ENCODE peak calls at places on chromosome 7, in seven cellular contexts. Z is mesendoderm, G is IMR-90, V is mesenchymal stem cell, H is H9, B is H1, P is trophoblast cell. A is an unnamed sample.

GRCh38 chr7:95511716-95512260 is 26.0 kb downstream of the ASB4 start:
- DNase-seq in P (peak; percentile 63), H (peak; percentile 75), Z (peak; percentile 90), B (no peak), V (peak; percentile 77), G (peak; percentile 63), A (peak; percentile 61)

GRCh38 chr7:132836746-132837145 is 245.1 kb downstream of the CHCHD3 start:
- DNase-seq in B (no peak), V (peak; percentile 70), P (peak; percentile 7), H (no peak), G (peak; percentile 67), Z (no peak), A (no peak)

GRCh38 chr7:111424768-111425167 is 137.5 kb downstream of the IMMP2L start:
- DNase-seq in V (peak; percentile 40), B (no peak), G (peak; percentile 23), P (peak; percentile 38), Z (peak; percentile 39), H (no peak), A (no peak)

GRCh38 chr7:2309889-2310331 is 4.3 kb downstream of the SNX8 start:
- DNase-seq in P (peak; percentile 91), G (peak; percentile 89), H (peak; percentile 86), V (peak; percentile 93), Z (peak; percentile 96), B (peak; percentile 57), A (peak; percentile 73)

GRCh38 chr7:70764701-70765208 is 367.2 kb upstream of the GALNT17 start:
- DNase-seq in P (no peak), Z (no peak), H (no peak), V (no peak), G (no peak), B (no peak), A (no peak)

GRCh38 chr7:35537067-35538023 is 157.6 kb downstream of the HERPUD2 start:
- DNase-seq in B (peak; percentile 54), H (peak; percentile 84), G (peak; percentile 47), V (peak; percentile 75), Z (peak; percentile 85), P (peak; percentile 72), A (peak; percentile 71)

GRCh38 chr7:7201583-7202374 is 19.4 kb downstream of the C1GALT1 start:
- DNase-seq in P (peak; percentile 25), V (no peak), H (peak; percentile 77), B (no peak), G (no peak), Z (peak; percentile 93), A (no peak)

GRCh38 chr7:1585142-1585981 is 15.5 kb upstream of the PSMG3 start:
- DNase-seq in G (no peak), P (no peak), Z (no peak), V (no peak), H (no peak), B (no peak), A (no peak)

GRCh38 chr7:20235303-20235702 is 18.1 kb upstream of the MACC1 start:
- DNase-seq in P (no peak), V (peak; percentile 33), H (no peak), B (no peak), Z (no peak), G (no peak), A (no peak)

GRCh38 chr7:107972075-107972482 is 30.9 kb downstream of the LAMB1 start:
- DNase-seq in P (no peak), H (no peak), B (no peak), V (peak; percentile 92), G (peak; percentile 76), Z (no peak), A (no peak)

GRCh38 chr7:132705146-132705545 is 128.9 kb upstream of the PLXNA4 start:
- DNase-seq in P (no peak), G (no peak), B (no peak), Z (no peak), V (no peak), H (no peak), A (no peak)

GRCh38 chr7:6395898-6396582 is 51.7 kb downstream of the DAGLB start:
- DNase-seq in V (no peak), Z (no peak), B (no peak), H (no peak), G (no peak), P (peak; percentile 36), A (no peak)

GRCh38 chr7:48154792-48155413 is 16.4 kb upstream of the ABCA13 start:
- DNase-seq in H (no peak), P (peak; percentile 33), V (peak; percentile 61), B (no peak), Z (peak; percentile 58), G (peak; percentile 57), A (no peak)

GRCh38 chr7:114944742-114945625 is 23.1 kb downstream of the MDFIC start:
- DNase-seq in B (no peak), G (peak; percentile 94), H (peak; percentile 34), P (no peak), Z (peak; percentile 30), V (peak; percentile 90), A (peak; percentile 3)

GRCh38 chr7:2354173-2355078 is at the start of gene EIF3B:
- DNase-seq in V (peak; percentile 97), B (peak; percentile 54), P (peak; percentile 76), H (peak; percentile 87), Z (peak; percentile 95), G (peak; percentile 94), A (peak; percentile 98)

GRCh38 chr7:7967909-7968543 is 570 bp upstream of the GLCCI1 start:
- DNase-seq in P (no peak), Z (no peak), V (no peak), G (no peak), B (no peak), H (no peak), A (no peak)

GRCh38 chr7:5690931-5691461 is 90.5 kb downstream of the RNF216 start:
- DNase-seq in Z (no peak), P (no peak), G (no peak), H (no peak), B (no peak), V (peak; percentile 76), A (no peak)

GRCh38 chr7:13742719-13743640 is 246.5 kb downstream of the ETV1 start:
- DNase-seq in H (peak; percentile 27), Z (peak; percentile 42), B (no peak), G (peak; percentile 56), V (peak; percentile 65), P (peak; percentile 19), A (no peak)

GRCh38 chr7:24778543-24779282 is 21.4 kb upstream of the GSDME start:
- DNase-seq in Z (no peak), P (no peak), V (peak; percentile 67), H (no peak), B (no peak), G (peak; percentile 95), A (no peak)

GRCh38 chr7:1062296-1063294 is 18.2 kb downstream of the GPR146 start:
- DNase-seq in B (no peak), Z (no peak), V (no peak), H (no peak), G (no peak), P (no peak), A (no peak)

GRCh38 chr7:44278451-44279161 is 46.8 kb downstream of the CAMK2B start:
- DNase-seq in B (no peak), H (peak; percentile 18), Z (no peak), V (no peak), G (peak; percentile 75), P (no peak), A (no peak)

GRCh38 chr7:134685250-134685649 is 38.6 kb downstream of the BPGM start:
- DNase-seq in P (peak; percentile 43), B (no peak), G (peak; percentile 44), Z (no peak), H (no peak), V (peak; percentile 69), A (no peak)

GRCh38 chr7:41136551-41136950 is 566.3 kb downstream of the INHBA start:
- DNase-seq in G (no peak), P (no peak), H (no peak), Z (no peak), B (no peak), V (no peak), A (no peak)

GRCh38 chr7:96727534-96728088 is 18.0 kb upstream of the SEM1 start:
- DNase-seq in B (no peak), V (no peak), H (no peak), P (no peak), Z (no peak), G (no peak), A (no peak)

GRCh38 chr7:151684408-151685175 is 164.9 kb upstream of the RHEB start:
- DNase-seq in Z (no peak), B (no peak), G (peak; percentile 60), P (peak; percentile 98), V (peak; percentile 50), H (no peak), A (no peak)

GRCh38 chr7:74217455-74218342 is 7.9 kb downstream of the LAT2 start:
- DNase-seq in G (peak; percentile 28), V (no peak), B (no peak), Z (no peak), H (no peak), P (no peak), A (no peak)

GRCh38 chr7:80411621-80412020 is 100.2 kb downstream of the GNAT3 start:
- DNase-seq in V (peak; percentile 17), Z (no peak), B (no peak), P (no peak), H (no peak), G (peak; percentile 23), A (no peak)

GRCh38 chr7:28018446-28018845 is 162.1 kb downstream of the JAZF1 start:
- DNase-seq in B (no peak), P (no peak), H (no peak), G (peak; percentile 70), V (no peak), Z (no peak), A (no peak)

GRCh38 chr7:95642173-95642572 is 45.9 kb upstream of the PDK4 start:
- DNase-seq in H (no peak), G (no peak), P (no peak), V (no peak), Z (no peak), B (no peak), A (no peak)

GRCh38 chr7:98418271-98418635 is 17.4 kb upstream of the BAIAP2L1 start:
- DNase-seq in H (no peak), V (peak; percentile 33), G (peak; percentile 33), P (no peak), B (no peak), Z (no peak), A (no peak)

GRCh38 chr7:137947031-137947430 is 54.9 kb downstream of the CREB3L2 start:
- DNase-seq in G (no peak), H (no peak), B (no peak), V (no peak), Z (no peak), P (peak; percentile 96), A (no peak)
- H3K27ac ChIP-seq in G (no peak overlapping the region), H (no peak overlapping the region), B (no peak overlapping the region), V (no peak overlapping the region), Z (no peak overlapping the region), P (no peak overlapping the region), A (no peak overlapping the region)

GRCh38 chr7:92963599-92963998 is 127.2 kb upstream of the CDK6 start:
- DNase-seq in P (no peak), Z (no peak), V (no peak), H (no peak), B (no peak), G (no peak), A (no peak)
- H2AK5ac ChIP-seq in P (no peak overlapping the region), Z (no peak overlapping the region), V (no peak overlapping the region), H (no peak overlapping the region), B (no peak overlapping the region), G (no peak overlapping the region), A (no peak overlapping the region)

GRCh38 chr7:143882020-143882610 is 19.9 kb downstream of the TCAF1 start:
- DNase-seq in H (peak; percentile 56), B (no peak), V (peak; percentile 88), P (no peak), G (peak; percentile 59), Z (peak; percentile 86), A (peak; percentile 79)
- H3K27ac ChIP-seq in H (no peak overlapping the region), B (peak overlapping the region; percentile 50), V (peak overlapping the region; percentile 14), P (no peak overlapping the region), G (peak overlapping the region; percentile 47), Z (peak overlapping the region; percentile 7), A (peak overlapping the region; percentile 83)

GRCh38 chr7:116741625-116742316 is 69.8 kb downstream of the MET start:
- DNase-seq in Z (no peak), G (peak; percentile 13), P (no peak), B (no peak), H (no peak), V (no peak), A (no peak)
- H2AK5ac ChIP-seq in Z (no peak overlapping the region), G (no peak overlapping the region), P (no peak overlapping the region), B (no peak overlapping the region), H (no peak overlapping the region), V (peak overlapping the region; percentile 11), A (no peak overlapping the region)